ENCODE peak calls at places on chromosome 19, in four cellular contexts. T is A549, V is lower lobe of right lung, I is fibroblast of mammary gland. D is an unnamed sample.

GRCh38 chr19:40219721-40220276 is 1.6 kb upstream of the TTC9B start:
- DNase-seq in T (peak; percentile 85), V (no peak), I (peak; percentile 84), D (peak; percentile 71)

GRCh38 chr19:47379398-47379938 is 30.4 kb downstream of the DHX34 start:
- DNase-seq in T (no peak), V (no peak), I (no peak), D (no peak)

GRCh38 chr19:19817357-19817756 is 4.2 kb downstream of the ZNF506 start:
- DNase-seq in T (no peak), V (no peak), I (no peak), D (no peak)

GRCh38 chr19:18417250-18418033 is 1.8 kb upstream of the SSBP4 start:
- DNase-seq in T (peak; percentile 79), V (peak; percentile 87), I (peak; percentile 69), D (peak; percentile 88)

GRCh38 chr19:13215572-13216380 is 65.6 kb downstream of the IER2 start:
- DNase-seq in T (no peak), V (no peak), I (peak; percentile 8), D (no peak)

GRCh38 chr19:47414469-47414868 is 4.9 kb downstream of the MEIS3 start:
- DNase-seq in T (peak; percentile 82), V (no peak), I (no peak), D (no peak)

GRCh38 chr19:13573268-13573667 is 67.0 kb upstream of the CACNA1A start:
- DNase-seq in T (no peak), V (no peak), I (no peak), D (no peak)

GRCh38 chr19:35901854-35902661 is at the start of gene HCST:
- DNase-seq in T (no peak), V (peak; percentile 45), I (peak; percentile 44), D (no peak)

GRCh38 chr19:35288843-35289355 is 3.1 kb upstream of the MAG start:
- DNase-seq in T (no peak), V (no peak), I (no peak), D (no peak)

GRCh38 chr19:35899547-35900214 is 659 bp downstream of the NFKBID start:
- DNase-seq in T (peak; percentile 93), V (peak; percentile 93), I (peak; percentile 78), D (peak; percentile 86)

GRCh38 chr19:37886571-37886970 is 19.8 kb downstream of the WDR87 start:
- DNase-seq in T (no peak), V (no peak), I (no peak), D (no peak)

GRCh38 chr19:37885392-37885791 is 21.0 kb downstream of the WDR87 start:
- DNase-seq in T (peak; percentile 43), V (no peak), I (no peak), D (no peak)
- TF ChIP-seq CTCF in T (no peak), V (no peak), I (no peak), D (peak; percentile 7)

GRCh38 chr19:49615861-49616260 is 24.1 kb downstream of the RRAS start:
- DNase-seq in T (no peak), V (no peak), I (no peak), D (no peak)

GRCh38 chr19:49616532-49616931 is 23.4 kb downstream of the RRAS start:
- DNase-seq in T (no peak), V (no peak), I (no peak), D (no peak)

GRCh38 chr19:49613374-49613773 is 22.4 kb downstream of the PRR12 start:
- DNase-seq in T (peak; percentile 69), V (no peak), I (peak; percentile 72), D (no peak)

GRCh38 chr19:49616945-49617344 is 23.0 kb downstream of the RRAS start:
- DNase-seq in T (no peak), V (no peak), I (no peak), D (no peak)

DNA sequence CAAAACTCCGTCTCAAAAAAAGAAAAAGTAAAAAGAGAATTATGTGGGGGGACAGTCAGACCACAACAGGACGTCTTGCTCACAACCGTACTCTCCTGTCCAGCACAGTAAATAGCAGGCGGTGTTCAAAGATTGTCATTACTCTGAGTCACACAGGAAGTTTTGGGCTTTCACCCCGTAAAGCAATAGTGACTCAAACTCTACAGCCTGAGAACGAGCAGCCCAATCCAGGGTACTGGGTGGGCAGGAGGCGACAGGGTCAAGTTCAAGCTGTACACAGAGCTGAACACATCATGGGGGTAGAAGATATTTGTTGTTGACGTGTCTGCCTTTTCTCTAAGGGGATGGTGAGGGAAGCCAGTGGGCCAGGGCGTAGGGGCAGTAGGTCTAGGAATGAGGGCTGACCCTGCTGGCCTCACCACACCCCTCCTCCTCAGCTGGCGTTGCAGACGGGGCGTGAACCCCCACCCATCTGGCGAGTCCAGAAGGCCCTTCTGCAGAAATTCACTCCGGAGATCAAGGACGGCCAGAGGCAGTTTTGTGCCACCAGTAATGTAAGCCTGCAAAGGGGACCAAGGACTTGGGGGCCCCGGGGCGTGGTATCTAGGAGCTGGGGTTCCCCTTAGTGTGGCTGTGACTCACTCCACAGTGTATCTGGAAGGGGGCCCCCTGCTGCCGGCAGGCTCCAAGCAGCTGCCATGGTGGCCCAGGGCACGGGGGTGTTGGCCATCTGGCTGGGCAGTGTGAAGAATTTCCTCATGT is 23.3 kb downstream of the PRR12 start:
- DNase-seq in T (peak; percentile 78), V (no peak), I (peak; percentile 96), D (peak; percentile 74)
- TF ChIP-seq CTCF in T (peak; percentile 17), V (no peak), I (no peak), D (peak; percentile 48)

GRCh38 chr19:33811246-33811645 is 14.6 kb downstream of the KCTD15 start:
- DNase-seq in T (no peak), V (peak; percentile 38), I (no peak), D (no peak)

GRCh38 chr19:33814181-33815165 is 17.8 kb downstream of the KCTD15 start:
- DNase-seq in T (no peak), V (peak; percentile 20), I (no peak), D (peak; percentile 48)

GRCh38 chr19:33813391-33814101 is 16.9 kb downstream of the KCTD15 start:
- DNase-seq in T (no peak), V (peak; percentile 30), I (no peak), D (no peak)

GRCh38 chr19:33811736-33812387 is 15.2 kb downstream of the KCTD15 start:
- DNase-seq in T (no peak), V (peak; percentile 2), I (no peak), D (no peak)

DNA sequence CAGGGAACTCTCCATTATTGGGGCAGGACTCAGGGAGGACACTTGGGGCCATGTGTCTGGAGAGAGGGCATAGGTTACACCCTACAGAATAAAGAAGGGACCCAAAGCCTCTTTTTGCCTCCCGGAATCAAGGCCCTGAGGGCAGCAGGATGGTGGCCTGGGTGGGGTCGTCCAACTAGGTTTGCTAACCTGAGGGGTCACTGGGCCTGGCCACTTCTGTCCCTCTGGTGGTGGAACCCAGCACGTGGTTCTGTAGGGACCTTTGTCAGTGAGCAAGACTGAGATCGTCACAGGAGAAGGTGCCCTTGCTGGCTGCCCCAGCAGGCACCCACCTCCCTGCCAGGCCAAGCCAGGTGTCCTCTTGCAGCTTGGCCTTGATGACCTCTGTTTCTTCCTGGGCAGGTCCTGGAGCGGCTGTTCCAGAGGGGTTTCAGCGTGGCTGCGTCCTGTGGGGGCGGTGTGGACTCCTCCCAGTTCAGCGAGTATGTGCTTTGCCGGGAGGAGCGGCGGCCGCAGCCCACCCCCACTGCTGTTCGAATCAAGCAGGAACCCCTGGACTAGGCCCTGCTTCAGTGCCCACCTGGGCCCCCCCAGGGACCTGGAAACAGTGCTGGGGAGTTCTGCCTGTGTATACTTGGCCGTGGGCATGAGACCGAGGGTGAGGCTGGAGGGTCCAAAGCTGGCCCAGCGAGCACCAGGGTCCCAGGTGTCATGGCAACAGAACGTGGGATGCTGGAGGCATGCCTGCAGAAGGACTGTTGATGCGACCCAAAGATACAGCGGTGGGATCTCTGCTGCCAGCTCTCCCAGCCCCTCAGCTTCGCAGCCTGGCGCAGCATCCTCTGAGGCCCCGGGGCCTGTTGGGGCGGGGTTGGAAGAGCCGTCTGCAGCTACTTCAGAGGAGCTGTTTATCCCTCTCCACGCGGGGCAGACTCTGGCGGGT is 16.0 kb downstream of the KCTD15 start:
- DNase-seq in T (no peak), V (peak; percentile 46), I (no peak), D (no peak)
- TF ChIP-seq CTCF in T (no peak), V (no peak), I (no peak), D (peak; percentile 4)

GRCh38 chr19:1841209-1841924 is 6.9 kb downstream of the REXO1 start:
- DNase-seq in T (no peak), V (no peak), I (no peak), D (no peak)
- TF ChIP-seq CTCF in T (no peak), V (no peak), I (no peak), D (no peak)

GRCh38 chr19:54009440-54009839 is 18.0 kb downstream of the CACNG6 start:
- DNase-seq in T (peak; percentile 80), V (no peak), I (no peak), D (no peak)
- TF ChIP-seq CTCF in T (no peak), V (no peak), I (no peak), D (peak; percentile 11)

DNA sequence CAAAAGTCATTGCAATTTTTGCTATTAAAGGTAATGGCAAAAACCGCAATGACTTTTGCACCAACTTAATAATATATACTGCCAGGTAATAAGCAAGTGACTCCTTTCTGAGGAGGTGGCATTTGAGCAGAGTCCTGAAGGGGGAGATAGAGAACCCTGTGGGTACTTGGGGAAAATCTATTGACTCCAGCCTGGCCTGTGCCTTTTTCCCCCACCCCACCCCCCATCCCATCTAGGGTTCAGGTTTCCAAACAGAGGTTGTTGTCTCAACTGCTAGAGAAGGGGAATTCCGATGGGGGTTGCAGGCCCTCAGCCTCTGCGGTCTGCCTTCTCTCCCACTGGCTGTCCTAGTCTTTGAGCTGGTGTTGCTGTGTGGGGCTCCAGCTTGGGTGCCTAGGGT is 11.5 kb downstream of the S1PR2 start:
- DNase-seq in T (peak; percentile 61), V (no peak), I (peak; percentile 52), D (peak; percentile 71)
- TF ChIP-seq CTCF in T (no peak), V (peak; percentile 18), I (peak; percentile 52), D (peak; percentile 56)

GRCh38 chr19:49718991-49719390 is 28.1 kb downstream of the CPT1C start:
- DNase-seq in T (no peak), V (no peak), I (no peak), D (no peak)
- TF ChIP-seq CTCF in T (no peak), V (no peak), I (no peak), D (no peak)

DNA sequence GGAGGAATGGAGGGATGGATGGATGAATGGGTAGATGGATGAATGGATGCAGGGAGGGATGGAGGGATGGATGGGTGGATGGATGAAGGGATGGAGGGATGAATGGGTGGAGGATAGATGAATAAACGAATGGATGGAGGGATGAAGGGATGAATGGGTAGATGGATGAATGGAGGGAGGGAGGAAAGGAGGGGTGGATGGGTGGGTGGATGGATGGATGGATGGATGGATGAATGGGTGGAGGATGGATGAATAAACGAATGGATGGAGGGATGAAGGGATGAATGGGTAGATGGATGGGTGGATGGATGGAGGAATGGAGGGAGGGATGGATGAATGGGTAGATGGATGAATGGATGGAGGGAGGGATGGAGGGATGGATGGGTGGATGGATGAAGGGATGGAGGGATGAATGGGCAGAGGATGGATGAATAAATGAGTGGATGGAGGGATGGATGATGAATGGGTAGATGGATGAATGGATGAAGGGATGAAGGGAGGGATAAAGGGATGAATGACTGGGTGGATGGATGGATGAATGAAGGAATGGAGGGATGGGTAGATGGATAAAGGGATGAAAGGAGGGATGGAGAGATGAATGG is 33.0 kb upstream of the TPM4 start:
- DNase-seq in T (no peak), V (no peak), I (no peak), D (no peak)
- TF ChIP-seq CTCF in T (no peak), V (no peak), I (no peak), D (no peak)

D was measured in choroid plexus epithelial cell.